ENCODE peak calls at places on chromosomes 12 and 14, in seven cellular contexts. One of them, this sample, is unnamed.

GRCh38 chr12:8912910-8913309 is 1.4 kb upstream of the PHC1 start:
- DNase-seq in A549: peak; percentile 26
- DNase-seq in ovary: no peak
- DNase-seq in mesothelial cell of epicardium: no peak
- DNase-seq in natural killer cell: no peak
- DNase-seq in right lobe of liver: no peak
- DNase-seq in AG04450: no peak
- DNase-seq in this sample: no peak

GRCh38 chr12:55719371-55719770 is 822 bp upstream of the RDH5 start:
- DNase-seq in A549: no peak
- DNase-seq in ovary: no peak
- DNase-seq in mesothelial cell of epicardium: no peak
- DNase-seq in natural killer cell: no peak
- DNase-seq in right lobe of liver: no peak
- DNase-seq in AG04450: no peak
- DNase-seq in this sample: no peak

GRCh38 chr12:11834104-11834812 is 184.8 kb downstream of the ETV6 start:
- DNase-seq in A549: no peak
- DNase-seq in ovary: no peak
- DNase-seq in mesothelial cell of epicardium: no peak
- DNase-seq in natural killer cell: no peak
- DNase-seq in right lobe of liver: no peak
- DNase-seq in AG04450: no peak
- DNase-seq in this sample: no peak

GRCh38 chr14:50719911-50720759 is 52.0 kb upstream of the SAV1 start:
- DNase-seq in A549: no peak
- DNase-seq in ovary: no peak
- DNase-seq in mesothelial cell of epicardium: no peak
- DNase-seq in natural killer cell: no peak
- DNase-seq in right lobe of liver: no peak
- DNase-seq in AG04450: peak; percentile 24
- DNase-seq in this sample: no peak

GRCh38 chr14:101709533-101709881 is 52.0 kb upstream of the PPP2R5C start:
- DNase-seq in A549: no peak
- DNase-seq in ovary: no peak
- DNase-seq in mesothelial cell of epicardium: no peak
- DNase-seq in natural killer cell: peak; percentile 15
- DNase-seq in right lobe of liver: no peak
- DNase-seq in AG04450: no peak
- DNase-seq in this sample: no peak

GRCh38 chr12:89872922-89873630 is 164.4 kb upstream of the ATP2B1 start:
- DNase-seq in A549: no peak
- DNase-seq in ovary: no peak
- DNase-seq in mesothelial cell of epicardium: no peak
- DNase-seq in natural killer cell: no peak
- DNase-seq in right lobe of liver: no peak
- DNase-seq in AG04450: no peak
- DNase-seq in this sample: no peak

GRCh38 chr12:53079226-53080117 is at the start of gene SPRYD3:
- DNase-seq in A549: peak; percentile 99
- DNase-seq in ovary: peak; percentile 97
- DNase-seq in mesothelial cell of epicardium: peak; percentile 100
- DNase-seq in natural killer cell: peak; percentile 99
- DNase-seq in right lobe of liver: peak; percentile 96
- DNase-seq in AG04450: peak; percentile 94
- DNase-seq in this sample: peak; percentile 98

GRCh38 chr14:32077081-32078029 is at the start of gene ARHGAP5:
- DNase-seq in A549: peak; percentile 39
- DNase-seq in ovary: peak; percentile 49
- DNase-seq in mesothelial cell of epicardium: peak; percentile 77
- DNase-seq in natural killer cell: peak; percentile 64
- DNase-seq in right lobe of liver: no peak
- DNase-seq in AG04450: no peak
- DNase-seq in this sample: peak; percentile 76

GRCh38 chr12:19018302-19018980 is 111.1 kb upstream of the PLEKHA5 start:
- DNase-seq in A549: peak; percentile 29
- DNase-seq in ovary: no peak
- DNase-seq in mesothelial cell of epicardium: no peak
- DNase-seq in natural killer cell: no peak
- DNase-seq in right lobe of liver: no peak
- DNase-seq in AG04450: peak; percentile 83
- DNase-seq in this sample: no peak

GRCh38 chr12:49549735-49550710 is 11.2 kb downstream of the KCNH3 start:
- DNase-seq in A549: no peak
- DNase-seq in ovary: no peak
- DNase-seq in mesothelial cell of epicardium: no peak
- DNase-seq in natural killer cell: no peak
- DNase-seq in right lobe of liver: no peak
- DNase-seq in AG04450: no peak
- DNase-seq in this sample: no peak

GRCh38 chr12:124763594-124763979 is 100.1 kb downstream of the SCARB1 start:
- DNase-seq in A549: no peak
- DNase-seq in ovary: no peak
- DNase-seq in mesothelial cell of epicardium: no peak
- DNase-seq in natural killer cell: peak; percentile 23
- DNase-seq in right lobe of liver: no peak
- DNase-seq in AG04450: no peak
- DNase-seq in this sample: no peak

GRCh38 chr12:125549171-125549570 is 483.9 kb downstream of the AACS start:
- DNase-seq in A549: no peak
- DNase-seq in ovary: no peak
- DNase-seq in mesothelial cell of epicardium: no peak
- DNase-seq in natural killer cell: no peak
- DNase-seq in right lobe of liver: no peak
- DNase-seq in AG04450: no peak
- DNase-seq in this sample: no peak

DNA sequence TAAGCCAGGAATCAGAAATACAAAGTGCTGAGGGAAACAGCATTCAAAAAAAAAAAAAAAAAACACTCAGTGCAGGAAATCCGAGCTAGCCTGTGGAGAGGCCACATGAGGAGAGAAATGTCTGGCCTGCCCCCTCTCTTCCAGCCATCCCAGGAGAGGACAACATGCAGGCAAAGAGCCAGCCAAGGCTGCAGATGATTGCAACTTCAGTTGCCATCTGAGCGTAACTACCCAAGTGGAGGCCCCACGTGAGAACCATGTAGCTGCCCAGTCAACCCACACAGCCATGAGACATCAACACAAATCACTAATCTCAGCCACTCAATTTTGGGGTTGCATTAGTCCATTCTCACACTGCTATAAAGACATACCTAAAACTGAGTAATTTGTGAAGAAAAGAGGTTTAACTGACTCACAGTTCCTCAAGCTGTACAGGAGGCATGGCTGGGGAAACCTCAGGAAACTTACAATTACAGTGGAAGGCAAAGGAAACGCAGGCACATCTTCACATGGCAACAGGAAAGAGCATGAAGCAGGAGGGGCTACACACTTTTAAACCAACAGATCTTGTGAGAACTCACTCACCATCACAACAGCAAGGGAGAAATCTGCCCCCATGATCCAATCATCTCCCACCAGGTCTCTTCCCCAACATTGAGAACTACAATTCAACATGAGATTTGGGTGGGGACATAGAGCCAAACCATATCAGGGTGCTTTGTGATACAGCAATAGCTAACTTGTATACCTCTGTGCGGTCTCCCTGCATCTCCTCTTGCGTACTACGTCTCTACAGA is 161.1 kb downstream of the PIWIL1 start:
- DNase-seq in A549: no peak
- DNase-seq in ovary: no peak
- DNase-seq in mesothelial cell of epicardium: no peak
- DNase-seq in natural killer cell: no peak
- DNase-seq in right lobe of liver: no peak
- DNase-seq in AG04450: no peak
- DNase-seq in this sample: no peak
- TF ChIP-seq CTCF in A549: no peak
- TF ChIP-seq CTCF in ovary: no peak
- TF ChIP-seq CTCF in mesothelial cell of epicardium: no peak
- TF ChIP-seq CTCF in natural killer cell: no peak
- TF ChIP-seq CTCF in right lobe of liver: no peak
- TF ChIP-seq CTCF in AG04450: no peak
- TF ChIP-seq CTCF in this sample: no peak

GRCh38 chr12:113316155-113316554 is 18.8 kb downstream of the SLC8B1 start:
- DNase-seq in A549: no peak
- DNase-seq in ovary: no peak
- DNase-seq in mesothelial cell of epicardium: no peak
- DNase-seq in natural killer cell: no peak
- DNase-seq in right lobe of liver: no peak
- DNase-seq in AG04450: no peak
- DNase-seq in this sample: no peak
- TF ChIP-seq CTCF in A549: peak; percentile 21
- TF ChIP-seq CTCF in ovary: no peak
- TF ChIP-seq CTCF in mesothelial cell of epicardium: no peak
- TF ChIP-seq CTCF in natural killer cell: no peak
- TF ChIP-seq CTCF in right lobe of liver: peak; percentile 5
- TF ChIP-seq CTCF in AG04450: peak; percentile 13
- TF ChIP-seq CTCF in this sample: no peak

GRCh38 chr14:66351310-66351709 is 134.9 kb upstream of the CCDC196 start:
- DNase-seq in A549: no peak
- DNase-seq in ovary: no peak
- DNase-seq in mesothelial cell of epicardium: no peak
- DNase-seq in natural killer cell: no peak
- DNase-seq in right lobe of liver: no peak
- DNase-seq in AG04450: no peak
- DNase-seq in this sample: no peak
- TF ChIP-seq CTCF in A549: no peak
- TF ChIP-seq CTCF in ovary: no peak
- TF ChIP-seq CTCF in mesothelial cell of epicardium: no peak
- TF ChIP-seq CTCF in natural killer cell: no peak
- TF ChIP-seq CTCF in right lobe of liver: no peak
- TF ChIP-seq CTCF in AG04450: no peak
- TF ChIP-seq CTCF in this sample: no peak

DNA sequence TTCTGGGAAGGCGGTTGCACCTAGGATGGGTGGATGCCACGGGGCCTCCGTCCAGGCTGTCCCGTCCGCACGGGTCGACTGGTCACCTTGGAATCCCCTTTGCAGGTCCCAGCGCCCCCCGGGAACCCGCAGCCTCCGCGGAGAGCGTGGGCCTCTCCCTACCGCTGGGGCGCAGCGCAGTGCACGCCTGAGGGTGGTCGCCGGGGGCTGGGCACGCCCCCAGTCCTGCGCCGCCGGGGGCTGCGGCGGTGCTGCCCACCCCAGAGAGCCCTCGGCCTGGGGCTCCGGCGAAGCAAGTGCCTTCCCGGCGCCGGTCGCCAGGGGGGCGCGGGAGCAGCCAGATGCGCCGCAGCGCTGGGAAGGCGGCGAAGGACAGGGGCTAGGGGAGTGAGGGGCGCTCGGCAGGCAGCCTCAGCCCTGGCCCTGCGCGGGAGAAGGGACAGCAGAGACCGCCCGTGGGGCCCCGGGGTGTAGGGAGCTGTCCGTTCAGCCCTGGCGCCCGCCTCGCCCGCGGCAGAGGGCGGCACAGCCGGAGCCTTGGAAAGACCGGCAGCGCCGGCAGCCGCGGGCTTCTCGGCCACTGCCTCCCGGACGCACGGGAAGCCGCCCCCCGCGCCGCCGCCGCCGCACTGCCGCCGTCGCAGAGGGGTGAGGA is 527 bp downstream of the ZDHHC22 start:
- DNase-seq in A549: peak; percentile 49
- DNase-seq in ovary: no peak
- DNase-seq in mesothelial cell of epicardium: peak; percentile 77
- DNase-seq in natural killer cell: no peak
- DNase-seq in right lobe of liver: no peak
- DNase-seq in AG04450: no peak
- DNase-seq in this sample: peak; percentile 64
- TF ChIP-seq CTCF in A549: peak; percentile 41
- TF ChIP-seq CTCF in ovary: no peak
- TF ChIP-seq CTCF in mesothelial cell of epicardium: peak; percentile 75
- TF ChIP-seq CTCF in natural killer cell: no peak
- TF ChIP-seq CTCF in right lobe of liver: peak; percentile 9
- TF ChIP-seq CTCF in AG04450: peak; percentile 28
- TF ChIP-seq CTCF in this sample: peak; percentile 70

DNA sequence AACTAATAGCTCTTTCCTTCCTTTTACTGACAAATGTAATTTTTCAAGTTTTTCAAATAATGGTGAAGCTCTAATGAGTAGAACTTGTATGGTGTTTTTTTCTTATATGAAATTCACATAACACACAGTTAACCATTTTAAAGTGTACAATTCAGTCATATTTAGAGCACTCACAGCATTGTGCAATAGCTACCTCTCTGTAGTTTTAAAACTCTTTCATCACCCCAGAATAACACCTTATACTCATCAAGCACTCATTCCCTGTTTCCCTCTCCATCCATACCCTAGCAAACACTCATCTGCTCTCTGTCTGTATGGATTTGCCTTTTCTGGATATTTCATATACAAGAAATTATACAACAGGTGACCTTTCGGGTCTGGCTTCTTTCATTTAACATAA is 207.9 kb upstream of the SLC38A2 start:
- DNase-seq in A549: no peak
- DNase-seq in ovary: no peak
- DNase-seq in mesothelial cell of epicardium: no peak
- DNase-seq in natural killer cell: no peak
- DNase-seq in right lobe of liver: no peak
- DNase-seq in AG04450: no peak
- DNase-seq in this sample: no peak
- TF ChIP-seq CTCF in A549: no peak
- TF ChIP-seq CTCF in ovary: no peak
- TF ChIP-seq CTCF in mesothelial cell of epicardium: no peak
- TF ChIP-seq CTCF in natural killer cell: no peak
- TF ChIP-seq CTCF in right lobe of liver: no peak
- TF ChIP-seq CTCF in AG04450: no peak
- TF ChIP-seq CTCF in this sample: no peak

GRCh38 chr12:26741828-26742227 is 91.2 kb downstream of the ITPR2 start:
- DNase-seq in A549: no peak
- DNase-seq in ovary: no peak
- DNase-seq in mesothelial cell of epicardium: no peak
- DNase-seq in natural killer cell: no peak
- DNase-seq in right lobe of liver: no peak
- DNase-seq in AG04450: no peak
- DNase-seq in this sample: no peak

GRCh38 chr12:26737487-26738030 is 95.4 kb downstream of the ITPR2 start:
- DNase-seq in A549: no peak
- DNase-seq in ovary: no peak
- DNase-seq in mesothelial cell of epicardium: no peak
- DNase-seq in natural killer cell: no peak
- DNase-seq in right lobe of liver: no peak
- DNase-seq in AG04450: no peak
- DNase-seq in this sample: no peak

GRCh38 chr12:26736563-26737486 is 96.2 kb downstream of the ITPR2 start:
- DNase-seq in A549: no peak
- DNase-seq in ovary: no peak
- DNase-seq in mesothelial cell of epicardium: no peak
- DNase-seq in natural killer cell: no peak
- DNase-seq in right lobe of liver: no peak
- DNase-seq in AG04450: no peak
- DNase-seq in this sample: no peak

GRCh38 chr12:26740991-26741390 is 92.0 kb downstream of the ITPR2 start:
- DNase-seq in A549: no peak
- DNase-seq in ovary: no peak
- DNase-seq in mesothelial cell of epicardium: no peak
- DNase-seq in natural killer cell: no peak
- DNase-seq in right lobe of liver: no peak
- DNase-seq in AG04450: no peak
- DNase-seq in this sample: no peak

DNA sequence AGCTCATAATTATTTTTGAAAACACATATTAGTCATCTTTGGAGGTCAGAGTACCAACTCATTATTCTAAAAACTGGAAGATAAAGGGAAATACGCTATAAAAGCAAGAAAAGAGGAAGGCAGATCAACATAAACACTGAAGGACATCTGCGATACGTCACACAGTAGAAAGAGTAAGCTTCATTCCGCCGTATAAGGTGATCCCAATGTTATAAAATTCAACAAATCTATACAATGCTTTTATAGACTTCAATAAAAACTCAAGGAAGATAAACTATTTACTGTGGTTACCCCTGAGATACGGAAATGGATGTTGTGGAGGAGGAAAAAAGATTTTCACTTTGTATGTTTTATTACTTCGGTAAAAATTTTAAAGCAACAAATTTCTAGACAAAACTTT is 92.6 kb downstream of the ITPR2 start:
- DNase-seq in A549: no peak
- DNase-seq in ovary: no peak
- DNase-seq in mesothelial cell of epicardium: no peak
- DNase-seq in natural killer cell: no peak
- DNase-seq in right lobe of liver: no peak
- DNase-seq in AG04450: no peak
- DNase-seq in this sample: no peak
- TF ChIP-seq CTCF in A549: no peak
- TF ChIP-seq CTCF in ovary: no peak
- TF ChIP-seq CTCF in mesothelial cell of epicardium: no peak
- TF ChIP-seq CTCF in natural killer cell: no peak
- TF ChIP-seq CTCF in right lobe of liver: no peak
- TF ChIP-seq CTCF in AG04450: no peak
- TF ChIP-seq CTCF in this sample: no peak

This sample was measured in progenitor cell of endocrine pancreas.